ENCODE peak calls at places on chromosomes 4 and X, in four cellular contexts. V is PC-3, Z is hippocampal formation, O is HT1080. N is an unnamed sample.

GRCh38 chr4:31411606-31412005 is 691.4 kb downstream of the PCDH7 start:
- DNase-seq in V (peak; percentile 42), O (no peak), Z (no peak), N (no peak)

GRCh38 chr4:52594961-52595360 is 64.1 kb downstream of the USP46 start:
- DNase-seq in Z (no peak), O (no peak), V (no peak), N (no peak)

GRCh38 chrX:5936438-5936837 is 292.2 kb downstream of the NLGN4X start:
- DNase-seq in Z (no peak), V (no peak), O (no peak), N (no peak)

GRCh38 chr4:180031330-180031729 is 2211.9 kb upstream of the TENM3 start:
- DNase-seq in Z (no peak), V (no peak), O (no peak), N (no peak)

GRCh38 chrX:142184756-142185602 is 20.1 kb downstream of the MAGEC2 start:
- DNase-seq in Z (no peak), V (no peak), O (no peak), N (no peak)

GRCh38 chr4:164937576-164938270 is 39.7 kb downstream of the TRIM61 start:
- DNase-seq in V (no peak), O (no peak), Z (peak; percentile 48), N (no peak)

GRCh38 chr4:118955515-118955914 is 66.9 kb downstream of the SYNPO2 start:
- DNase-seq in O (no peak), Z (no peak), V (no peak), N (no peak)

GRCh38 chr4:87978656-87979055 is 3.1 kb downstream of the SPP1 start:
- DNase-seq in V (no peak), Z (peak; percentile 7), O (peak; percentile 52), N (no peak)

GRCh38 chrX:128518508-128518907 is 466.3 kb upstream of the ACTRT1 start:
- DNase-seq in V (peak; percentile 41), O (peak; percentile 37), Z (no peak), N (no peak)

N was measured in coronary artery.